ENCODE peak calls at places on chromosome 9, in six cellular contexts. L, E, T, N, Z and A are unnamed samples.

GRCh38 chr9:107707419-107707837 is 217.9 kb upstream of the KLF4 start:
- DNase-seq in T (no peak), Z (peak; percentile 14), E (no peak), N (no peak), L (peak; percentile 21), A (no peak)

GRCh38 chr9:11697101-11697500 is 996.1 kb upstream of the TYRP1 start:
- DNase-seq in Z (no peak), T (no peak), L (no peak), N (no peak), E (no peak), A (no peak)

GRCh38 chr9:93088656-93089015 is 7.4 kb upstream of the CARD19 start:
- DNase-seq in L (peak; percentile 48), T (peak; percentile 15), E (peak; percentile 20), Z (no peak), N (no peak), A (no peak)

GRCh38 chr9:83231039-83231438 is 168.1 kb upstream of the RASEF start:
- DNase-seq in Z (no peak), T (no peak), N (no peak), E (no peak), L (no peak), A (no peak)

GRCh38 chr9:5665059-5665458 is 36.2 kb downstream of the RIC1 start:
- DNase-seq in L (no peak), T (no peak), N (no peak), E (no peak), Z (no peak), A (no peak)

GRCh38 chr9:87530716-87531115 is 33.0 kb downstream of the DAPK1 start:
- DNase-seq in L (no peak), N (no peak), T (no peak), E (no peak), Z (no peak), A (no peak)

GRCh38 chr9:134781895-134782294 is 98.7 kb upstream of the FCN2 start:
- DNase-seq in T (no peak), L (no peak), E (no peak), Z (peak; percentile 56), N (no peak), A (no peak)

GRCh38 chr9:20662156-20662555 is 21.9 kb upstream of the FOCAD start:
- DNase-seq in N (no peak), T (no peak), E (no peak), Z (no peak), L (no peak), A (no peak)

GRCh38 chr9:72703574-72703973 is 182.2 kb downstream of the TMC1 start:
- DNase-seq in T (no peak), N (no peak), Z (no peak), E (no peak), L (no peak), A (no peak)

GRCh38 chr9:88538311-88539085 is 3.5 kb downstream of the NXNL2 start:
- DNase-seq in T (no peak), N (no peak), E (no peak), Z (no peak), L (no peak), A (no peak)

GRCh38 chr9:81687521-81688261 is 1.7 kb downstream of the TLE1 start:
- DNase-seq in L (peak; percentile 83), Z (no peak), N (peak; percentile 56), E (peak; percentile 56), T (peak; percentile 89), A (peak; percentile 55)

GRCh38 chr9:27088981-27089380 is 20.0 kb upstream of the TEK start:
- DNase-seq in L (no peak), T (no peak), N (no peak), Z (no peak), E (no peak), A (no peak)

GRCh38 chr9:7871977-7872730 is 72.6 kb upstream of the DMAC1 start:
- DNase-seq in N (no peak), E (no peak), L (no peak), T (no peak), Z (no peak), A (no peak)

GRCh38 chr9:95005276-95006141 is 279.0 kb downstream of the AOPEP start:
- DNase-seq in T (no peak), Z (no peak), E (no peak), L (no peak), N (no peak), A (no peak)
- TF ChIP-seq POLR2AphosphoS5 in T (no peak), Z (no peak), E (no peak), L (no peak), N (no peak), A (no peak)

DNA sequence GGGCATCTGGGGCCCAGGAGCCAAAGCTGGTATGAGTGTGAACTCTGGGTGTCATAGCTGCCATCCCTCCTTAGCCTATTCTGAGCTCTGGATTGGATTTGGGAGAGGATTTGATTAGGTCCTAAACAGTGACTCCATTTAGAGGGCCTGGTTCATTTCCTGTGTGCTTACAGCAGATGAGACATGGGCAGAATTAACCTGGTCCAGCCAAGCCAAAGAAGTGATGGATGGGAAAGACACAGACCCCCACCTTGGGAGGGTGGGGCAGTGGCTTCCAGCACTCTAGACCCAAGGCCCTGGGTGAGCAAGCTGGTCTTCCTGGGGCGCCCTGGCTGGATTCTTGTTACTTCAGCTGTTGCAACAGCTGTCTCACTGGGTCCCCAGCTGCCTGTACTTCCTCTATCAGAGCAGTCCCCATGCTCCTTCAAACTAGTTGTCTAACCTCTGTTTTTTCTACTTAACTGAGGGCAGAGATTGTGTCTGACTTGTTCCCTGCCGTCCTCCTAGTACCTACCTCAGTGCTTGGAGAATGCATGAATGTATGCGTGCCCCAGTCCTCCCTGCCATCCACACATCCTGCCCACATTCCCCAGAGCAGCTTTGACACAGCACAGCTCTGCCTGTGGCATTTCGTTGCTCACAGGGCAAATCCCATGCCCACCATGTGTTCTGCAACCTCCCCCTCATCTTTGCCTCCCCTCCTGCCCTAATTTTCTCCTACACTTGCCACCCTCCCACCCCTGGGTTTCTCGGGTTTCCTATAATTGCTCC is 115.9 kb downstream of the RGS3 start:
- DNase-seq in E (no peak), T (peak; percentile 93), Z (no peak), N (no peak), L (no peak), A (peak; percentile 47)
- H3K4me1 ChIP-seq in E (peaks cover 4% of the 10 kb centered on the region), T (peaks cover 99% of the 10 kb centered on the region), Z (peaks cover 23% of the 10 kb centered on the region), N (peaks cover 36% of the 10 kb centered on the region), L (peaks cover 70% of the 10 kb centered on the region), A (peaks cover 89% of the 10 kb centered on the region)

GRCh38 chr9:70413427-70413797 is 1.0 kb downstream of the KLF9 start:
- DNase-seq in E (no peak), L (no peak), Z (peak; percentile 51), T (no peak), N (no peak), A (no peak)

GRCh38 chr9:70413798-70414775 is at the start of gene KLF9:
- DNase-seq in N (peak; percentile 97), T (peak; percentile 97), L (peak; percentile 98), Z (peak; percentile 52), E (peak; percentile 93), A (peak; percentile 94)

GRCh38 chr9:70411930-70412677 is 2.4 kb downstream of the KLF9 start:
- DNase-seq in T (peak; percentile 92), N (peak; percentile 69), L (peak; percentile 88), E (peak; percentile 62), Z (peak; percentile 60), A (peak; percentile 81)

GRCh38 chr9:70411141-70411929 is 3.1 kb downstream of the KLF9 start:
- DNase-seq in L (peak; percentile 82), T (peak; percentile 79), N (peak; percentile 61), Z (peak; percentile 19), E (no peak), A (peak; percentile 63)

DNA sequence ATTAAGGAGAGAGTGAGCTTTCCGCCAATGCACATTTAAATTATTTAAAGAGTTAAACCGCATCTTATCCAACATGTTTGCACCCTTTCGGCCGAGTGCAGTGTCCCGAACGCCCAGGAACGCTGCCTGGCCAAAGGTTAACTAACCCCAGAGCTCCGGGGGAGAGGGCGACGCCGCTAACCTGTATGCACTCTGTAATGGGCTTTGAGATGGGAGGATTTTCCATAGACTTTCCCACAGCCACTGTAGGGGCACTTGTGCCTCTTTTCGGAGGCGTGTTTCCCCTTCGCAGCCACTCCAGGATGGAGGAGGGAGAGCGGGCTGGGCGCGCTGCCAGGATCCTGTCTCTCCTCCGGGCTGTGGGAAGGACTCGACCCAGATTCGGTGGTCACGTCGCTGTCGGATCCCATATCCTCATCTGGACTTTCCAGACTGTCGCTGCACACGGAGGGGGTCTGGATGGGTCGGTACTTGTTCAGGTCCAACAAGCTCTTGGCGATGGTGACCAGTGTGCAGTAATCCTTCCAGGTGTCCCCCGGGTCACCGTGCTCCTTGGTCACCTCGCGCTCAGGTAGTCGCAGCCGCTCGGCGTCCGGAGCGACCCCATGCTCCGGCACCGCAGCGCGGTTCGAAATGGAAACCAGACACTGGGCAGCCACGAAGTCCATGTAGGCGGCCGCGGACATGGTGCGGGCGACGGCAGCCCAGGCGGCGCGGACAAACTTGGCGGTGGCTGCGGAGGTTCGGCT is 1.6 kb downstream of the KLF9 start:
- DNase-seq in T (peak; percentile 93), N (peak; percentile 64), E (peak; percentile 92), L (peak; percentile 93), Z (peak; percentile 44), A (peak; percentile 85)
- TF ChIP-seq POLR2A in T (no peak), N (peak; percentile 49), E (peak; percentile 36), L (no peak), Z (peak; percentile 54), A (peak; percentile 22)

GRCh38 chr9:108983885-108984284 is 29.4 kb downstream of the CTNNAL1 start:
- DNase-seq in N (no peak), Z (no peak), E (no peak), L (no peak), T (no peak), A (no peak)

GRCh38 chr9:108972626-108973209 is 38.5 kb downstream of the ABITRAM start:
- DNase-seq in Z (no peak), T (no peak), N (no peak), L (no peak), E (no peak), A (no peak)

GRCh38 chr9:108973876-108974275 is 39.4 kb downstream of the CTNNAL1 start:
- DNase-seq in L (no peak), T (no peak), N (no peak), E (no peak), Z (no peak), A (no peak)

GRCh38 chr9:108980893-108981292 is 32.4 kb downstream of the CTNNAL1 start:
- DNase-seq in Z (no peak), L (no peak), T (no peak), E (no peak), N (no peak), A (no peak)

DNA sequence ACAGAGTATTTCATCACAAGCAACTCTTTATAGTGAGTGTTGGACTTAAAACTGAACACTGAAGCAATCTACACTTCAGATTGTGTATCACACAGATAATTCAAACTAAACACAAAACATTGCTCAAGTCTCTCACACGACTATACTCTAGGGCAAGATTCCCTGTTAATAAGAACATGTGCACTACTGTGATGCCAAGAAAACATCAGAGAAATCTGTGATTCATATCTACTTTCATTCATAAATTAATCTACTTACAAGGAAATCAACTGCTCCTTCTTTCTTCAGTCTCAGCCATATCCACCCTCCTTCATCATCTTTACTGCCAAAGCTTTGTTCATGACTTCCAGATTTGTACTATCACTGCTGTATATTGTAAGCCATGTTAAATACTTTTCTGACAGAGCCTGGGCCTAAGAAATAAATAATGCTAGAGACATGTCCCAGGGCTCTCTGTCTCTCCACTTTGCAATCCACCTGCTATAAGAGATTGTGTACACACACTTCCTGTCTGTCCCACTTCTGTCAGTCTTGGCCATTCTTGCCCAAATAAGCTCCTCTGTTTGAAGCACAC is 35.1 kb downstream of the CTNNAL1 start:
- DNase-seq in E (no peak), N (no peak), L (no peak), T (no peak), Z (no peak), A (no peak)
- TF ChIP-seq POLR2AphosphoS5 in E (no peak), N (no peak), L (no peak), T (no peak), Z (no peak), A (no peak)

GRCh38 chr9:97564291-97565175 is 63.1 kb downstream of the TMOD1 start:
- DNase-seq in T (peak; percentile 42), N (peak; percentile 44), Z (no peak), L (no peak), E (no peak), A (peak; percentile 39)
- H3K4me1 ChIP-seq in T (no peaks in the 10 kb centered on the region), N (peaks cover 18% of the 10 kb centered on the region), Z (peaks cover 15% of the 10 kb centered on the region), L (peaks cover 28% of the 10 kb centered on the region), E (no peaks in the 10 kb centered on the region), A (peaks cover 20% of the 10 kb centered on the region)

GRCh38 chr9:129100383-129101169 is 10.0 kb downstream of the CRAT start:
- DNase-seq in N (no peak), L (no peak), T (no peak), E (no peak), Z (no peak), A (no peak)
- TF ChIP-seq POLR2A in N (no peak), L (no peak), T (no peak), E (no peak), Z (no peak), A (no peak)